ENCODE peak calls at places on chromosomes 13 and 19, in nine cellular contexts. G is NCI-H1105; X is CD4-positive, alpha-beta memory T cell; A is C1 segment of cervical spinal cord; Z is hepatic stellate cell; K is B cell; S is IMR-90; Q is GM12892; C is stimulated activated CD4-positive, alpha-beta T cell treated with anti-CD3 and anti-CD28 coated beads, Interleukin-15, amount 100 ng/mL, for 1 hour. W is an unnamed sample.

GRCh38 chr13:98175823-98176222 is 1.2 kb downstream of the RNF113B start:
- DNase-seq in G (no peak), X (no peak), A (no peak), Z (no peak), K (no peak), S (peak), Q (no peak), C (no peak), W (no peak)

GRCh38 chr13:100694722-100695644 is 20.4 kb upstream of the TMTC4 start:
- DNase-seq in G (no peak), X (no peak), A (no peak), Z (peak), K (no peak), S (peak), Q (peak), C (no peak), W (no peak)

GRCh38 chr19:44764975-44765948 is 12.4 kb upstream of the CBLC start:
- DNase-seq in G (no peak), X (no peak), A (no peak), Z (no peak), K (no peak), S (no peak), Q (no peak), C (no peak), W (no peak)

GRCh38 chr13:81927347-81927746 is 1586.4 kb upstream of the SPRY2 start:
- DNase-seq in G (no peak), X (no peak), A (no peak), Z (no peak), K (no peak), S (no peak), Q (no peak), C (no peak), W (no peak)

GRCh38 chr13:35260316-35260715 is 216.2 kb downstream of the MAB21L1 start:
- DNase-seq in G (no peak), X (no peak), A (no peak), Z (no peak), K (no peak), S (no peak), Q (no peak), C (no peak), W (no peak)

GRCh38 chr13:72255908-72256307 is 388.9 kb upstream of the DACH1 start:
- DNase-seq in G (no peak), X (no peak), A (no peak), Z (no peak), K (no peak), S (no peak), Q (no peak), C (no peak), W (no peak)

GRCh38 chr13:51935326-51936171 is 73.8 kb downstream of the CCDC70 start:
- DNase-seq in G (no peak), X (no peak), A (no peak), Z (peak), K (no peak), S (no peak), Q (no peak), C (no peak), W (no peak)

GRCh38 chr19:2083174-2083854 is 12.8 kb downstream of the MOB3A start:
- DNase-seq in G (no peak), X (peak), A (no peak), Z (no peak), K (peak), S (no peak), Q (peak), C (peak), W (no peak)

GRCh38 chr13:42215578-42216421 is 56.2 kb upstream of the AKAP11 start:
- DNase-seq in G (no peak), X (no peak), A (no peak), Z (peak), K (no peak), S (peak), Q (no peak), C (no peak), W (no peak)

GRCh38 chr13:102847272-102848234 is 1.7 kb downstream of the ERCC5 start:
- DNase-seq in G (no peak), X (peak), A (no peak), Z (no peak), K (no peak), S (peak), Q (no peak), C (no peak), W (no peak)

GRCh38 chr13:25992076-25992475 is 59.7 kb downstream of the SHISA2 start:
- DNase-seq in G (no peak), X (no peak), A (no peak), Z (no peak), K (no peak), S (no peak), Q (no peak), C (no peak), W (no peak)

GRCh38 chr19:56308792-56309191 is 5.8 kb downstream of the ZSCAN5A start:
- DNase-seq in G (no peak), X (no peak), A (no peak), Z (no peak), K (no peak), S (no peak), Q (no peak), C (no peak), W (no peak)

GRCh38 chr19:4375164-4375619 is 25.2 kb downstream of the SH3GL1 start:
- DNase-seq in G (no peak), X (no peak), A (no peak), Z (no peak), K (no peak), S (no peak), Q (no peak), C (no peak), W (no peak)

GRCh38 chr13:105272660-105273631 is 1262.5 kb downstream of the EFNB2 start:
- DNase-seq in G (no peak), X (no peak), A (no peak), Z (no peak), K (no peak), S (no peak), Q (no peak), C (no peak), W (no peak)

GRCh38 chr13:70347947-70348620 is 239.8 kb upstream of the KLHL1 start:
- DNase-seq in G (no peak), X (no peak), A (no peak), Z (no peak), K (no peak), S (no peak), Q (no peak), C (no peak), W (no peak)